ENCODE peak calls at places on chromosomes 2 and 18, in seven cellular contexts. One of them, this sample, is unnamed.

GRCh38 chr2:208501217-208501616 is 94.6 kb downstream of the PTH2R start:
- DNase-seq in NAMALWA: no peak
- DNase-seq in stimulated activated CD8-positive, alpha-beta memory T cell treated with anti-CD3 and anti-CD28 coated beads, Interleukin-15, amount 100 ng/mL, for 24 hours: no peak
- DNase-seq in GM12864: no peak
- DNase-seq in tibial nerve: no peak
- DNase-seq in left colon: peak; percentile 61
- DNase-seq in activated B cell treated with CpG ODN at 0.5 μM for 24 hours: no peak
- DNase-seq in this sample: no peak

GRCh38 chr18:51077217-51077616 is 47.2 kb downstream of the SMAD4 start:
- DNase-seq in NAMALWA: no peak
- DNase-seq in stimulated activated CD8-positive, alpha-beta memory T cell treated with anti-CD3 and anti-CD28 coated beads, Interleukin-15, amount 100 ng/mL, for 24 hours: no peak
- DNase-seq in GM12864: no peak
- DNase-seq in tibial nerve: no peak
- DNase-seq in left colon: no peak
- DNase-seq in activated B cell treated with CpG ODN at 0.5 μM for 24 hours: no peak
- DNase-seq in this sample: no peak

GRCh38 chr2:234514873-234515638 is 18.2 kb upstream of the ARL4C start:
- DNase-seq in NAMALWA: no peak
- DNase-seq in stimulated activated CD8-positive, alpha-beta memory T cell treated with anti-CD3 and anti-CD28 coated beads, Interleukin-15, amount 100 ng/mL, for 24 hours: no peak
- DNase-seq in GM12864: no peak
- DNase-seq in tibial nerve: no peak
- DNase-seq in left colon: no peak
- DNase-seq in activated B cell treated with CpG ODN at 0.5 μM for 24 hours: no peak
- DNase-seq in this sample: no peak

GRCh38 chr2:6999161-6999877 is 82.1 kb downstream of the RNF144A start:
- DNase-seq in NAMALWA: no peak
- DNase-seq in stimulated activated CD8-positive, alpha-beta memory T cell treated with anti-CD3 and anti-CD28 coated beads, Interleukin-15, amount 100 ng/mL, for 24 hours: no peak
- DNase-seq in GM12864: peak; percentile 7
- DNase-seq in tibial nerve: no peak
- DNase-seq in left colon: no peak
- DNase-seq in activated B cell treated with CpG ODN at 0.5 μM for 24 hours: no peak
- DNase-seq in this sample: no peak

GRCh38 chr2:106977707-106978106 is 91.7 kb upstream of the ST6GAL2 start:
- DNase-seq in NAMALWA: no peak
- DNase-seq in stimulated activated CD8-positive, alpha-beta memory T cell treated with anti-CD3 and anti-CD28 coated beads, Interleukin-15, amount 100 ng/mL, for 24 hours: no peak
- DNase-seq in GM12864: no peak
- DNase-seq in tibial nerve: no peak
- DNase-seq in left colon: no peak
- DNase-seq in activated B cell treated with CpG ODN at 0.5 μM for 24 hours: no peak
- DNase-seq in this sample: no peak

GRCh38 chr2:27807476-27807875 is 36.0 kb downstream of the MRPL33 start:
- DNase-seq in NAMALWA: no peak
- DNase-seq in stimulated activated CD8-positive, alpha-beta memory T cell treated with anti-CD3 and anti-CD28 coated beads, Interleukin-15, amount 100 ng/mL, for 24 hours: no peak
- DNase-seq in GM12864: no peak
- DNase-seq in tibial nerve: peak; percentile 38
- DNase-seq in left colon: peak; percentile 47
- DNase-seq in activated B cell treated with CpG ODN at 0.5 μM for 24 hours: no peak
- DNase-seq in this sample: no peak

GRCh38 chr18:8681196-8681595 is 24.2 kb upstream of the MTCL1 start:
- DNase-seq in NAMALWA: no peak
- DNase-seq in stimulated activated CD8-positive, alpha-beta memory T cell treated with anti-CD3 and anti-CD28 coated beads, Interleukin-15, amount 100 ng/mL, for 24 hours: no peak
- DNase-seq in GM12864: no peak
- DNase-seq in tibial nerve: no peak
- DNase-seq in left colon: no peak
- DNase-seq in activated B cell treated with CpG ODN at 0.5 μM for 24 hours: no peak
- DNase-seq in this sample: no peak

GRCh38 chr2:68182902-68183301 is 25.2 kb downstream of the PNO1 start:
- DNase-seq in NAMALWA: no peak
- DNase-seq in stimulated activated CD8-positive, alpha-beta memory T cell treated with anti-CD3 and anti-CD28 coated beads, Interleukin-15, amount 100 ng/mL, for 24 hours: no peak
- DNase-seq in GM12864: no peak
- DNase-seq in tibial nerve: no peak
- DNase-seq in left colon: no peak
- DNase-seq in activated B cell treated with CpG ODN at 0.5 μM for 24 hours: no peak
- DNase-seq in this sample: no peak

GRCh38 chr2:47559079-47559684 is 156.2 kb downstream of the MSH2 start:
- DNase-seq in NAMALWA: no peak
- DNase-seq in stimulated activated CD8-positive, alpha-beta memory T cell treated with anti-CD3 and anti-CD28 coated beads, Interleukin-15, amount 100 ng/mL, for 24 hours: no peak
- DNase-seq in GM12864: no peak
- DNase-seq in tibial nerve: no peak
- DNase-seq in left colon: no peak
- DNase-seq in activated B cell treated with CpG ODN at 0.5 μM for 24 hours: no peak
- DNase-seq in this sample: no peak

GRCh38 chr2:23689891-23690290 is 237.0 kb downstream of the ATAD2B start:
- DNase-seq in NAMALWA: no peak
- DNase-seq in stimulated activated CD8-positive, alpha-beta memory T cell treated with anti-CD3 and anti-CD28 coated beads, Interleukin-15, amount 100 ng/mL, for 24 hours: no peak
- DNase-seq in GM12864: no peak
- DNase-seq in tibial nerve: no peak
- DNase-seq in left colon: no peak
- DNase-seq in activated B cell treated with CpG ODN at 0.5 μM for 24 hours: no peak
- DNase-seq in this sample: no peak

GRCh38 chr18:36843784-36844183 is 14.9 kb downstream of the KIAA1328 start:
- DNase-seq in NAMALWA: no peak
- DNase-seq in stimulated activated CD8-positive, alpha-beta memory T cell treated with anti-CD3 and anti-CD28 coated beads, Interleukin-15, amount 100 ng/mL, for 24 hours: no peak
- DNase-seq in GM12864: no peak
- DNase-seq in tibial nerve: no peak
- DNase-seq in left colon: no peak
- DNase-seq in activated B cell treated with CpG ODN at 0.5 μM for 24 hours: no peak
- DNase-seq in this sample: no peak

GRCh38 chr18:67581178-67581577 is 64.7 kb upstream of the DSEL start:
- DNase-seq in NAMALWA: no peak
- DNase-seq in stimulated activated CD8-positive, alpha-beta memory T cell treated with anti-CD3 and anti-CD28 coated beads, Interleukin-15, amount 100 ng/mL, for 24 hours: no peak
- DNase-seq in GM12864: no peak
- DNase-seq in tibial nerve: no peak
- DNase-seq in left colon: no peak
- DNase-seq in activated B cell treated with CpG ODN at 0.5 μM for 24 hours: no peak
- DNase-seq in this sample: no peak

GRCh38 chr2:184596819-184597411 is 1.4 kb upstream of the ZNF804A start:
- DNase-seq in NAMALWA: peak; percentile 72
- DNase-seq in stimulated activated CD8-positive, alpha-beta memory T cell treated with anti-CD3 and anti-CD28 coated beads, Interleukin-15, amount 100 ng/mL, for 24 hours: no peak
- DNase-seq in GM12864: no peak
- DNase-seq in tibial nerve: no peak
- DNase-seq in left colon: no peak
- DNase-seq in activated B cell treated with CpG ODN at 0.5 μM for 24 hours: no peak
- DNase-seq in this sample: peak; percentile 91